ENCODE peak calls at places on chromosomes 2 and 18, in five cellular contexts. One of them, this sample, is unnamed. For H3K79me2, the result is how much of the 10 kb centered on the place peaks cover.

GRCh38 chr2:25341031-25341727 is 546 bp downstream of the DNMT3A start:
- DNase-seq in K562: peak
- DNase-seq in fibroblast of lung: no peak
- DNase-seq in hepatocyte: peak
- DNase-seq in neural progenitor cell: no peak
- DNase-seq in this sample: no peak

GRCh38 chr2:212530373-212530772 is 8.2 kb downstream of the ERBB4 start:
- DNase-seq in fibroblast of lung: no peak
- DNase-seq in neural progenitor cell: no peak
- DNase-seq in K562: no peak
- DNase-seq in hepatocyte: no peak
- DNase-seq in this sample: no peak

GRCh38 chr2:3443685-3444084 is 64.2 kb downstream of the TRAPPC12 start:
- DNase-seq in hepatocyte: no peak
- DNase-seq in fibroblast of lung: no peak
- DNase-seq in K562: no peak
- DNase-seq in neural progenitor cell: no peak
- DNase-seq in this sample: no peak

GRCh38 chr18:45449761-45450227 is 165.5 kb upstream of the SLC14A2 start:
- DNase-seq in hepatocyte: peak
- DNase-seq in K562: no peak
- DNase-seq in fibroblast of lung: peak
- DNase-seq in neural progenitor cell: no peak
- DNase-seq in this sample: peak

GRCh38 chr2:188303363-188304031 is 11.8 kb downstream of the GULP1 start:
- DNase-seq in fibroblast of lung: peak
- DNase-seq in hepatocyte: peak
- DNase-seq in neural progenitor cell: peak
- DNase-seq in K562: no peak
- DNase-seq in this sample: peak

GRCh38 chr2:3624059-3624794 is 29.3 kb downstream of the COLEC11 start:
- DNase-seq in fibroblast of lung: no peak
- DNase-seq in neural progenitor cell: no peak
- DNase-seq in hepatocyte: no peak
- DNase-seq in K562: no peak
- DNase-seq in this sample: no peak

GRCh38 chr2:202560200-202560599 is 74.6 kb upstream of the FAM117B start:
- DNase-seq in K562: no peak
- DNase-seq in neural progenitor cell: no peak
- DNase-seq in hepatocyte: no peak
- DNase-seq in fibroblast of lung: no peak
- DNase-seq in this sample: no peak

GRCh38 chr2:113876503-113877387 is 13.1 kb upstream of the ACTR3 start:
- DNase-seq in fibroblast of lung: peak
- DNase-seq in hepatocyte: peak
- DNase-seq in neural progenitor cell: no peak
- DNase-seq in K562: peak
- DNase-seq in this sample: peak

GRCh38 chr2:120503793-120504571 is 158.0 kb downstream of the INHBB start:
- DNase-seq in neural progenitor cell: peak
- DNase-seq in hepatocyte: no peak
- DNase-seq in fibroblast of lung: peak
- DNase-seq in K562: no peak
- DNase-seq in this sample: peak

GRCh38 chr2:98508690-98509054 is 64.0 kb downstream of the INPP4A start:
- DNase-seq in neural progenitor cell: no peak
- DNase-seq in fibroblast of lung: peak
- DNase-seq in K562: peak
- DNase-seq in hepatocyte: no peak
- DNase-seq in this sample: peak

GRCh38 chr2:129957891-129958290 is 21.6 kb upstream of the RAB6C start:
- DNase-seq in fibroblast of lung: no peak
- DNase-seq in K562: no peak
- DNase-seq in neural progenitor cell: no peak
- DNase-seq in hepatocyte: peak
- DNase-seq in this sample: no peak

GRCh38 chr2:63047534-63048281 is 2.9 kb upstream of the OTX1 start:
- DNase-seq in neural progenitor cell: peak
- DNase-seq in K562: no peak
- DNase-seq in hepatocyte: peak
- DNase-seq in fibroblast of lung: no peak
- DNase-seq in this sample: no peak

GRCh38 chr2:217916504-217917254 is 86.1 kb downstream of the TNS1 start:
- DNase-seq in fibroblast of lung: no peak
- DNase-seq in hepatocyte: no peak
- DNase-seq in neural progenitor cell: no peak
- DNase-seq in K562: no peak
- DNase-seq in this sample: no peak

GRCh38 chr2:72155151-72155550 is 7.5 kb upstream of the CYP26B1 start:
- DNase-seq in neural progenitor cell: no peak
- DNase-seq in K562: no peak
- DNase-seq in fibroblast of lung: no peak
- DNase-seq in hepatocyte: no peak
- DNase-seq in this sample: no peak

GRCh38 chr2:63052411-63053234 is 2.0 kb downstream of the OTX1 start:
- DNase-seq in hepatocyte: no peak
- DNase-seq in neural progenitor cell: peak
- DNase-seq in K562: no peak
- DNase-seq in fibroblast of lung: no peak
- DNase-seq in this sample: no peak

GRCh38 chr2:45964226-45964841 is 312.9 kb downstream of the PRKCE start:
- DNase-seq in hepatocyte: peak
- DNase-seq in K562: no peak
- DNase-seq in fibroblast of lung: peak
- DNase-seq in neural progenitor cell: no peak
- DNase-seq in this sample: peak

GRCh38 chr18:51531496-51531895 is 334.0 kb upstream of the MEX3C start:
- DNase-seq in K562: no peak
- DNase-seq in fibroblast of lung: no peak
- DNase-seq in hepatocyte: no peak
- DNase-seq in neural progenitor cell: no peak
- DNase-seq in this sample: no peak

GRCh38 chr2:160783481-160783880 is 289.9 kb upstream of the RBMS1 start:
- DNase-seq in hepatocyte: no peak
- DNase-seq in fibroblast of lung: no peak
- DNase-seq in neural progenitor cell: no peak
- DNase-seq in K562: no peak
- DNase-seq in this sample: no peak

GRCh38 chr2:172090044-172090946 is 5.0 kb downstream of the DLX1 start:
- DNase-seq in K562: no peak
- DNase-seq in hepatocyte: no peak
- DNase-seq in neural progenitor cell: peak
- DNase-seq in fibroblast of lung: no peak
- DNase-seq in this sample: no peak

GRCh38 chr18:48894266-48894600 is 56.5 kb downstream of the SMAD7 start:
- DNase-seq in fibroblast of lung: no peak
- DNase-seq in neural progenitor cell: no peak
- DNase-seq in K562: no peak
- DNase-seq in hepatocyte: no peak
- DNase-seq in this sample: no peak

GRCh38 chr2:227164745-227165350 is 424 bp downstream of the COL4A3 start:
- DNase-seq in fibroblast of lung: no peak
- DNase-seq in K562: no peak
- DNase-seq in neural progenitor cell: peak
- DNase-seq in hepatocyte: peak
- DNase-seq in this sample: no peak

GRCh38 chr2:118123561-118124232 is 35.4 kb downstream of the INSIG2 start:
- DNase-seq in K562: no peak
- DNase-seq in fibroblast of lung: peak
- DNase-seq in hepatocyte: no peak
- DNase-seq in neural progenitor cell: no peak
- DNase-seq in this sample: peak

GRCh38 chr2:221255862-221256261 is 316.2 kb downstream of the EPHA4 start:
- DNase-seq in neural progenitor cell: peak
- DNase-seq in fibroblast of lung: no peak
- DNase-seq in hepatocyte: no peak
- DNase-seq in K562: no peak
- DNase-seq in this sample: no peak

GRCh38 chr2:24231461-24231881 is 56.6 kb downstream of the FAM228A start:
- DNase-seq in fibroblast of lung: peak
- DNase-seq in neural progenitor cell: no peak
- DNase-seq in hepatocyte: no peak
- DNase-seq in K562: no peak
- DNase-seq in this sample: peak

GRCh38 chr18:3059272-3059671 is 46.3 kb upstream of the LPIN2 start:
- DNase-seq in neural progenitor cell: no peak
- DNase-seq in hepatocyte: no peak
- DNase-seq in K562: no peak
- DNase-seq in fibroblast of lung: no peak
- DNase-seq in this sample: no peak

GRCh38 chr2:6784299-6784698 is 81.4 kb downstream of the CMPK2 start:
- DNase-seq in fibroblast of lung: no peak
- DNase-seq in K562: no peak
- DNase-seq in neural progenitor cell: no peak
- DNase-seq in hepatocyte: no peak
- DNase-seq in this sample: no peak

GRCh38 chr18:46481847-46482245 is 175.2 kb downstream of the LOXHD1 start:
- DNase-seq in neural progenitor cell: no peak
- DNase-seq in K562: no peak
- DNase-seq in fibroblast of lung: peak
- DNase-seq in hepatocyte: no peak
- DNase-seq in this sample: peak

GRCh38 chr2:197926673-197927072 is 122.3 kb downstream of the PLCL1 start:
- DNase-seq in neural progenitor cell: no peak
- DNase-seq in hepatocyte: no peak
- DNase-seq in K562: peak
- DNase-seq in fibroblast of lung: peak
- DNase-seq in this sample: peak

GRCh38 chr2:9703701-9704221 is 73.0 kb upstream of the YWHAQ start:
- DNase-seq in fibroblast of lung: peak
- DNase-seq in hepatocyte: peak
- DNase-seq in K562: peak
- DNase-seq in neural progenitor cell: no peak
- DNase-seq in this sample: peak

GRCh38 chr2:227506456-227506855 is 34.5 kb downstream of the AGFG1 start:
- DNase-seq in K562: no peak
- DNase-seq in hepatocyte: peak
- DNase-seq in fibroblast of lung: no peak
- DNase-seq in neural progenitor cell: no peak
- DNase-seq in this sample: no peak

GRCh38 chr2:37798315-37799005 is 126.6 kb upstream of the RMDN2 start:
- DNase-seq in neural progenitor cell: no peak
- DNase-seq in fibroblast of lung: peak
- DNase-seq in hepatocyte: no peak
- DNase-seq in K562: no peak
- DNase-seq in this sample: peak

GRCh38 chr2:158822212-158822611 is 27.1 kb downstream of the DAPL1 start:
- DNase-seq in neural progenitor cell: peak
- DNase-seq in hepatocyte: no peak
- DNase-seq in fibroblast of lung: peak
- DNase-seq in K562: no peak
- DNase-seq in this sample: peak

GRCh38 chr2:27049422-27050280 is 1.8 kb upstream of the AGBL5 start:
- DNase-seq in K562: no peak
- DNase-seq in neural progenitor cell: no peak
- DNase-seq in fibroblast of lung: no peak
- DNase-seq in hepatocyte: peak
- DNase-seq in this sample: no peak

GRCh38 chr2:150391779-150392178 is 95.7 kb downstream of the RND3 start:
- DNase-seq in fibroblast of lung: no peak
- DNase-seq in hepatocyte: no peak
- DNase-seq in K562: no peak
- DNase-seq in neural progenitor cell: no peak
- DNase-seq in this sample: no peak

GRCh38 chr2:150387586-150388288 is 99.7 kb downstream of the RND3 start:
- DNase-seq in K562: no peak
- DNase-seq in fibroblast of lung: peak
- DNase-seq in hepatocyte: no peak
- DNase-seq in neural progenitor cell: no peak
- DNase-seq in this sample: peak

GRCh38 chr2:150388289-150388625 is 99.2 kb downstream of the RND3 start:
- DNase-seq in fibroblast of lung: peak
- DNase-seq in hepatocyte: no peak
- DNase-seq in K562: no peak
- DNase-seq in neural progenitor cell: no peak
- DNase-seq in this sample: peak

GRCh38 chr2:150392614-150393013 is 94.9 kb downstream of the RND3 start:
- DNase-seq in fibroblast of lung: no peak
- DNase-seq in neural progenitor cell: no peak
- DNase-seq in hepatocyte: no peak
- DNase-seq in K562: no peak
- DNase-seq in this sample: no peak

GRCh38 chr2:150389487-150389886 is 98.0 kb downstream of the RND3 start:
- DNase-seq in neural progenitor cell: no peak
- DNase-seq in fibroblast of lung: peak
- DNase-seq in hepatocyte: no peak
- DNase-seq in K562: no peak
- DNase-seq in this sample: peak
- H3K79me2 ChIP-seq in neural progenitor cell: under half
- H3K79me2 ChIP-seq in fibroblast of lung: under half
- H3K79me2 ChIP-seq in hepatocyte: under half
- H3K79me2 ChIP-seq in K562: under half
- H3K79me2 ChIP-seq in this sample: under half

GRCh38 chr18:79744625-79745024 is 53.1 kb upstream of the KCNG2 start:
- DNase-seq in hepatocyte: no peak
- DNase-seq in fibroblast of lung: no peak
- DNase-seq in K562: no peak
- DNase-seq in neural progenitor cell: no peak
- DNase-seq in this sample: no peak
- H3K79me2 ChIP-seq in hepatocyte: under half
- H3K79me2 ChIP-seq in fibroblast of lung: under half
- H3K79me2 ChIP-seq in K562: under half
- H3K79me2 ChIP-seq in neural progenitor cell: under half
- H3K79me2 ChIP-seq in this sample: under half

DNA sequence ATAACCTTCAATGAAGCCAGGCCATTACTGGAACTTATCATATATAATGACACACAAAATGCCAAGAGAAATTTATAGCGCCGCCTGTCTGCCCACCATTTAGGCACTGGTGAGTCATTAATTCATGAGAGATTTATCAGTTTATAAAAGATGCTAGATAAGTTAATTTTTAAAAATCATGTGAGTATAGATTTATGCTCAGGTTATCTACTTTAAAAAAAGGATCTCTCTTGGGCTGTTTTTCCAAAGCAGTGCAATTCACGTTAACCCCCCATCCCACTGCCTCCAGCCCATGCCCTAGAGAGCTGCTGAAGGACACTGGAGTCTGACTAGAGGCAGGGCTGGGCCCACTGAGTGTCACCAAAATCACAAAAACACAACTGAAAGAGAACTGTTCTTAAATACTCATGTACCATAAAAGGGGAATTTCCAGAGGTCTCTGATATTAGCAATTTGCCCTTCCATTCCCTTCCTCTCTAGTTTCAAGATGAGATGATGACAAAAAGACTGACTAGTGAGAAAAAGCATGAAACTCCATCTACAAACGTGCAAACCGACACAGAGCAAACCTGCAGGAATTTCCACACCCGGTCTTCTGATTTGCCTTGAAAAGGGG is 160.8 kb downstream of the BCL2 start:
- DNase-seq in fibroblast of lung: no peak
- DNase-seq in neural progenitor cell: no peak
- DNase-seq in K562: no peak
- DNase-seq in hepatocyte: no peak
- DNase-seq in this sample: no peak
- H3K79me2 ChIP-seq in fibroblast of lung: under half
- H3K79me2 ChIP-seq in neural progenitor cell: under half
- H3K79me2 ChIP-seq in K562: under half
- H3K79me2 ChIP-seq in hepatocyte: under half
- H3K79me2 ChIP-seq in this sample: under half

GRCh38 chr2:219230201-219230540 is 565 bp downstream of the ANKZF1 start:
- DNase-seq in K562: peak
- DNase-seq in hepatocyte: peak
- DNase-seq in neural progenitor cell: peak
- DNase-seq in fibroblast of lung: peak
- DNase-seq in this sample: peak
- H3K79me2 ChIP-seq in K562: half or more
- H3K79me2 ChIP-seq in hepatocyte: under half
- H3K79me2 ChIP-seq in neural progenitor cell: under half
- H3K79me2 ChIP-seq in fibroblast of lung: under half
- H3K79me2 ChIP-seq in this sample: under half